ENCODE peak calls at places on chromosome 15, in five cellular contexts. G, D, U, K and Q are unnamed samples.

GRCh38 chr15:90451215-90451850 is 63.3 kb downstream of the IQGAP1 start:
- DNase-seq in G (no peak), D (no peak), U (no peak), K (no peak), Q (no peak)

GRCh38 chr15:21261965-21262850 is 178.1 kb downstream of the POTEB3 start:
- DNase-seq in G (peak), D (no peak), U (peak), K (peak), Q (peak)

GRCh38 chr15:59746777-59747176 is 57.7 kb upstream of the BNIP2 start:
- DNase-seq in G (no peak), D (no peak), U (no peak), K (no peak), Q (no peak)

GRCh38 chr15:87671289-87671688 is 585.2 kb downstream of the NTRK3 start:
- DNase-seq in G (no peak), D (no peak), U (no peak), K (no peak), Q (no peak)

GRCh38 chr15:55791576-55792400 is 48.8 kb upstream of the PRTG start:
- DNase-seq in G (peak), D (no peak), U (no peak), K (no peak), Q (no peak)

GRCh38 chr15:51097553-51098330 is 3.0 kb upstream of the TNFAIP8L3 start:
- DNase-seq in G (no peak), D (no peak), U (no peak), K (peak), Q (no peak)

GRCh38 chr15:74725845-74726773 is 781 bp upstream of the CYP1A1 start:
- DNase-seq in G (peak), D (no peak), U (peak), K (peak), Q (no peak)

GRCh38 chr15:48451241-48451640 is 120.0 kb downstream of the DUT start:
- DNase-seq in G (no peak), D (no peak), U (no peak), K (no peak), Q (no peak)

GRCh38 chr15:40796508-40796907 is 10.4 kb upstream of the ZFYVE19 start:
- DNase-seq in G (no peak), D (no peak), U (no peak), K (no peak), Q (no peak)

GRCh38 chr15:69914960-69915359 is 182.8 kb downstream of the TLE3 start:
- DNase-seq in G (peak), D (no peak), U (no peak), K (no peak), Q (no peak)

GRCh38 chr15:49815937-49816336 is 195.1 kb downstream of the DTWD1 start:
- DNase-seq in G (no peak), D (no peak), U (no peak), K (peak), Q (no peak)

GRCh38 chr15:100732359-100733055 is 130.1 kb downstream of the ASB7 start:
- DNase-seq in G (no peak), D (no peak), U (no peak), K (peak), Q (peak)

GRCh38 chr15:69568621-69569020 is 116.0 kb downstream of the RPLP1 start:
- DNase-seq in G (no peak), D (no peak), U (no peak), K (no peak), Q (no peak)

GRCh38 chr15:67997996-67998395 is 56.1 kb upstream of the PIAS1 start:
- DNase-seq in G (no peak), D (no peak), U (no peak), K (no peak), Q (no peak)

GRCh38 chr15:68704496-68705021 is 116.1 kb downstream of the ANP32A start:
- DNase-seq in G (peak), D (no peak), U (no peak), K (no peak), Q (no peak)

GRCh38 chr15:69265347-69265955 is 33.3 kb upstream of the PAQR5 start:
- DNase-seq in G (no peak), D (no peak), U (no peak), K (no peak), Q (no peak)

GRCh38 chr15:69554321-69554961 is 101.8 kb downstream of the RPLP1 start:
- DNase-seq in G (no peak), D (no peak), U (no peak), K (no peak), Q (no peak)

GRCh38 chr15:77028451-77029165 is 33.7 kb downstream of the PSTPIP1 start:
- DNase-seq in G (peak), D (peak), U (peak), K (no peak), Q (peak)

GRCh38 chr15:70267879-70268278 is 170.2 kb upstream of the TLE3 start:
- DNase-seq in G (peak), D (no peak), U (no peak), K (no peak), Q (no peak)

GRCh38 chr15:73647259-73648026 is 14.3 kb upstream of the NPTN start:
- DNase-seq in G (no peak), D (no peak), U (no peak), K (no peak), Q (no peak)

GRCh38 chr15:71752604-71753289 is 57.6 kb upstream of the NR2E3 start:
- DNase-seq in G (peak), D (no peak), U (peak), K (no peak), Q (no peak)

GRCh38 chr15:83210619-83211018 is 3.0 kb upstream of the HDGFL3 start:
- DNase-seq in G (no peak), D (no peak), U (peak), K (no peak), Q (peak)

GRCh38 chr15:35043380-35044095 is 41.6 kb downstream of the NANOGP8 start:
- DNase-seq in G (no peak), D (no peak), U (no peak), K (no peak), Q (no peak)

GRCh38 chr15:101618861-101619614 is 33.1 kb downstream of the TM2D3 start:
- DNase-seq in G (no peak), D (no peak), U (no peak), K (no peak), Q (no peak)

GRCh38 chr15:99158626-99159412 is 53.9 kb downstream of the SYNM start:
- DNase-seq in G (no peak), D (no peak), U (no peak), K (no peak), Q (no peak)

GRCh38 chr15:59268199-59268979 is 61.7 kb downstream of the LDHAL6B start:
- DNase-seq in G (no peak), D (no peak), U (no peak), K (no peak), Q (no peak)

GRCh38 chr15:57910672-57911071 is 154.8 kb downstream of the ALDH1A2 start:
- DNase-seq in G (no peak), D (no peak), U (no peak), K (no peak), Q (no peak)

GRCh38 chr15:91566116-91566515 is 287.4 kb upstream of the SLCO3A1 start:
- DNase-seq in G (no peak), D (no peak), U (no peak), K (no peak), Q (no peak)

GRCh38 chr15:80800067-80800466 is 20.9 kb downstream of the CEMIP start:
- DNase-seq in G (no peak), D (no peak), U (no peak), K (no peak), Q (no peak)

GRCh38 chr15:32774022-32774421 is 56.2 kb downstream of the GREM1 start:
- DNase-seq in G (no peak), D (no peak), U (no peak), K (no peak), Q (no peak)

GRCh38 chr15:80768158-80768557 is 11.0 kb upstream of the CEMIP start:
- DNase-seq in G (no peak), D (no peak), U (no peak), K (no peak), Q (no peak)

DNA sequence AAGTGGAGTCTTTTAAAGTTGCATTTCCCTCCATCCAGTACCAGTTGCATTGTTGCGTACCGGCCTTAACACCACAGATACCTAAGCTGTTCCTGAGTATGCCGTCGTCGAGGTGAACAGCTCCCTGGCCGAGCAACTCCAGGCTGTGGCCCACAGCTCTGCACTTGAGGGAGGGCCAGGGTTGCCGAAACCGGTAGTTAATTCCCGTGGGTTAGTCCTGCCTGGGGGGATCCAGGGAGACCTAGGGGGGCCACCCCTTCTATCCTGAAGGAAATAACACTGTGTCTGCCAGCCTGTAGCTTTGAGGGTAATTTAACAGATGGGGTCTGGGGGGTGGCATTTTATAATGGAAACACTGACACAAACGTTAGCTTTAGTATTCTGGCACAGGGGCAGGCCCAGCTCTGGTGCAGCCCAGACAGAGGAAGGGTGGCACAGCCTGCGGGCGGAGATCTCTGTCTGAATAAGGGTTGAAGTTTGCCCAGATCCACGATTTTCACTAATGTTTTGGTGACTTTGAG is 60.8 kb downstream of the RGMA start:
- DNase-seq in G (peak), D (no peak), U (no peak), K (no peak), Q (no peak)
- TF ChIP-seq POLR2A in G (no peak), D (no peak), U (no peak), K (no peak), Q (no peak)

DNA sequence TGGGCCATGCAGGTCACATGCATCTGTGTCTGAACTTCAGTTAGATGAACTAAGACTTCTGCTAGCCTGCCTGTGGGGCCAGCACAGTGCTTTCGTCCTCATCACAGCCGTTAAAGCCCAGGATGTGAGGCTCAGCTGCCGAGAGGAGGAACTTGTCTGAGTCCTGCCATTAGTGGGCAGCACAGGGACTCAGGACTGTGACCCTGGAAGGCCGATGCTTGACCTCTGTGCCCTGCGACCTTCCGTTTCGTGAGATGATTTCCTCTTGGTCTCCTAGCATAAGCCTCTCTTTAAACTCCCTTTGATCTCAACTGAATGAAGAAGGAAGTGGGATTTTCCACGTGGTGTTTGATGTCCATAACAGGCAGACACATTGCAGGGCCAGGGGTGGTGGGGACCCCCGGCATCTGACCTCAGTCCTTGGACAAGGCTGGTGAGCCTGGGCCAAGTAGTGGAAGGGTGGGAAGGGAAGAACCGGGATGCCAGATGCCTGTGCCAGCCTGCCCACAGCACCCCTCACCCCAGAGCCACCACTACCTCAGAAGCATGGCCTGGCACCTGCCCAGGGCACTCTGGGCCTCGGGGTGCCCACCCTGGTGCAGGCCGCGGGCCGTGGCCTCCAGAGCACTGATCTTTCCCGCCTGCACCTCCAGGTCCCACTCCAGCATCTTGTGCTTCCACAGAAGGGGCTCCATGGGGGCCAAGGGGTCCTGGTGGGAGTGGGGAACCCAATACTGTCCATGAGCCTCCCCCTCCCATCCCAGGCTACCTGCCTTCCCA is 21.6 kb downstream of the PLA2G4B start:
- DNase-seq in G (no peak), D (no peak), U (no peak), K (no peak), Q (no peak)
- TF ChIP-seq CTCF in G (peak), D (no peak), U (no peak), K (no peak), Q (no peak)

DNA sequence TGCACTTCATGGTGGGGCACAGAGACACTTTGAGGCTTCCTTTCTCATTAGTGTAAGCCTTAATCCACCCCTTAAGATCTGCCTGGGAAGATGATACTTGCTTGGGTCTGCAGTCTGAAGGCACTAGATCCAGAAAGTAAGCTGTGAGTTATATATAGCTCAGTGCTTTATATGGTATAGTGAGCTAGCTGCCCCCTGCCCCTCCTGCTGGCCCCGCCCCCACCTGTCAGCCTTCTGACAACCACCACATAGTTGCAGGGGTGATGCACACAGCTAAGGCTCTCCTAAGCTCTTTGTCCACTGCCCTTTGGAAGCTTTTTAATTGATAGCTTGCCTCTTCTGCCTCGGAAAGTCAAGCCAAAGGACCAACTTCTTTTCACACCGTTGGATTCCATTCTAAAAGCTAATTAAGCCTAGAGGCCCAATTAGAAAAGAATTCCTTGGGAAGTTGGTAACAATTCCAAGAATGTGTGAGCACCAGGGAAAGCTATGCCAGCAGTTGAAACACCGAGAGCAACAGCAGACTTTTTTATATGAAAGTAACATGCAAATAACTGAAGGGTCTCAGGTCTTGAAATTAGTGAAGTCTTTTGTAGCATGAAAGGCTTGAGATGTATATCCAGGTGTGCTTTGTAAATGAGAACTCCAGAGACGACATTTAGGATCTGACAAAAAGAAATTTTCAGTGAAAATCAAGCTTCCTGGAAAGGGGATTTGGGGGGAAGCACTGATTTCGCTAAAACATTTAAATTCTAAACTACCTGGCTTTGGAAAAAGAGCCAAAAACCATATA is 2.3 kb downstream of the TPM1 start:
- DNase-seq in G (no peak), D (no peak), U (no peak), K (peak), Q (no peak)
- TF ChIP-seq POLR2A in G (no peak), D (no peak), U (peak), K (peak), Q (no peak)

GRCh38 chr15:66152650-66153049 is 100.9 kb downstream of the MEGF11 start:
- DNase-seq in G (no peak), D (no peak), U (no peak), K (no peak), Q (no peak)

GRCh38 chr15:66153549-66154415 is 99.8 kb downstream of the MEGF11 start:
- DNase-seq in G (no peak), D (no peak), U (no peak), K (no peak), Q (no peak)

GRCh38 chr15:66149871-66150270 is 103.7 kb downstream of the MEGF11 start:
- DNase-seq in G (no peak), D (no peak), U (no peak), K (no peak), Q (no peak)

GRCh38 chr15:66154581-66154980 is 99.0 kb downstream of the MEGF11 start:
- DNase-seq in G (no peak), D (no peak), U (no peak), K (no peak), Q (no peak)

DNA sequence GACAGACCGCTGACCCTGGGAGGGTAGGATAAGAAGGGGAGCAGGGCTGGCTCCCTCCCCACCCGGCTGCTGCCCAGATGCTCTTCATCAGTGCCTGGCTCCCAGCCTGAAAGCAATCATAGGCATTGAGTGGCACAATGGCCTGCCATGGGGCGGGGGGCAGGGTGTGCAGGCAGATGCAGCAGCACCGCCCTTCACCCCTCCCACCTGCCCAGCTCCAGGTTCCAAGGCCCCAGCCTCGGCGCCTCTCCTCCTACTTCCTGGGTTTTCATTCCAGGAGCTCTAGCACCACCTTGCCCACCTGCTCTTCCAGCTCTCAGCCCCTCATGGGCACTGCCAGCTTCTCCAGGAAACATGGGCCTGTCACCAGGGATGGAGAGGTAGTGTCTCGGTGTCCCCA is 101.7 kb downstream of the MEGF11 start:
- DNase-seq in G (no peak), D (no peak), U (peak), K (no peak), Q (no peak)
- TF ChIP-seq CTCF in G (no peak), D (no peak), U (no peak), K (no peak), Q (no peak)

GRCh38 chr15:25844542-25844941 is 18.6 kb downstream of the ATP10A start:
- DNase-seq in G (no peak), D (no peak), U (no peak), K (no peak), Q (no peak)
- TF ChIP-seq POLR2A in G (no peak), D (no peak), U (no peak), K (no peak), Q (no peak)

DNA sequence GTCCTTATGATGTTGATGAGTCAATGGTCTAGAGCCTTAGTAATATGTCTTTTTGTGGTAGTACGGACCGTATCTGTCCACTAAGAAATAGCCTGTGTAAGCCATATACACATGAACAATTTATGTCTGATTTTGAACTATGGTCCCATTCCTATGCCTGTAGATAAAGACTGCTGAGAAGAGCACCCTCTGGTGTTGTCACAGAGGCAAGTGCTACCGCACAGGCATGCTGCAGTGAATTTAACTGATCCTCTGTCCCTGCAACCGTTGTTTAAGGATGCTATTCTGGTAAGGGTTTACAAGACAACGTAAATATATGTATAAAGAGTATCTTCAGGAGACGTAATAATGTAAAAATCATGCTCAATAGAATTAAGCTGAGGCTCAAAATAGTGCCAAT is 170.7 kb downstream of the UBE3A start:
- DNase-seq in G (no peak), D (no peak), U (no peak), K (no peak), Q (no peak)
- TF ChIP-seq CTCF in G (no peak), D (no peak), U (no peak), K (no peak), Q (no peak)